ENCODE peak calls at places on chromosomes 2 and 18, in four cellular contexts. S is tibial artery; T is T-helper 2 cell; I is activated CD4-positive, alpha-beta T cell treated with anti-CD3 and anti-CD28 coated beads for 1 hour. G is an unnamed sample.

GRCh38 chr2:241188386-241189092 is at the start of gene ANO7:
- DNase-seq in S (no peak), T (no peak), I (no peak), G (no peak)

GRCh38 chr2:46979611-46980010 is 64.0 kb upstream of the MCFD2 start:
- DNase-seq in T (no peak), I (no peak), S (no peak), G (no peak)

GRCh38 chr18:73752546-73752945 is 395.1 kb downstream of the FBXO15 start:
- DNase-seq in T (no peak), I (no peak), S (no peak), G (no peak)

GRCh38 chr2:20666364-20667150 is at the start of gene GDF7:
- DNase-seq in T (peak), S (peak), I (no peak), G (peak)

GRCh38 chr18:60358516-60358915 is 14.1 kb downstream of the MC4R start:
- DNase-seq in I (no peak), T (no peak), S (no peak), G (no peak)

GRCh38 chr2:165902929-165903328 is 50.6 kb downstream of the TTC21B start:
- DNase-seq in I (no peak), T (peak), S (no peak), G (no peak)

GRCh38 chr18:77127769-77128671 is 4.6 kb downstream of the MBP start:
- DNase-seq in S (peak), I (no peak), T (peak), G (no peak)

GRCh38 chr2:232085826-232086425 is 124.4 kb downstream of the DIS3L2 start:
- DNase-seq in T (no peak), S (no peak), I (no peak), G (no peak)

GRCh38 chr2:70886541-70886987 is 49.1 kb upstream of the ATP6V1B1 start:
- DNase-seq in S (no peak), I (no peak), T (no peak), G (no peak)

GRCh38 chr2:37742286-37742685 is 70.8 kb upstream of the CDC42EP3 start:
- DNase-seq in I (no peak), S (no peak), T (no peak), G (no peak)

GRCh38 chr2:202831241-202831997 is 40.1 kb downstream of the ICA1L start:
- DNase-seq in T (peak), S (peak), I (no peak), G (peak)

GRCh38 chr2:19358242-19359020 is at the start of gene OSR1:
- DNase-seq in T (no peak), I (no peak), S (peak), G (peak)

GRCh38 chr2:110157153-110157793 is 41.7 kb upstream of the MALL start:
- DNase-seq in I (no peak), S (no peak), T (peak), G (no peak)

GRCh38 chr2:221347471-221347870 is 224.6 kb downstream of the EPHA4 start:
- DNase-seq in T (no peak), I (no peak), S (no peak), G (no peak)

GRCh38 chr2:201440182-201440581 is 11.1 kb downstream of the TRAK2 start:
- DNase-seq in I (no peak), S (no peak), T (no peak), G (no peak)

GRCh38 chr2:208315081-208315788 is 49.2 kb downstream of the PIKFYVE start:
- DNase-seq in S (peak), I (no peak), T (no peak), G (peak)

GRCh38 chr18:32326450-32327309 is 136.8 kb downstream of the MEP1B start:
- DNase-seq in S (no peak), I (no peak), T (no peak), G (no peak)

GRCh38 chr18:56563568-56563967 is 74.8 kb downstream of the TXNL1 start:
- DNase-seq in I (no peak), T (no peak), S (no peak), G (no peak)

GRCh38 chr18:52348209-52348608 is 8.2 kb downstream of the DCC start:
- DNase-seq in I (no peak), T (peak), S (no peak), G (no peak)

GRCh38 chr2:222615320-222615719 is 40.6 kb downstream of the FARSB start:
- DNase-seq in S (no peak), I (no peak), T (no peak), G (no peak)

GRCh38 chr18:51278045-51278649 is 80.7 kb upstream of the MEX3C start:
- DNase-seq in I (no peak), S (no peak), T (peak), G (no peak)

GRCh38 chr2:45283764-45284620 is 274.7 kb upstream of the SIX2 start:
- DNase-seq in T (no peak), S (no peak), I (no peak), G (no peak)

G was measured in uterus.